ENCODE peak calls at places on chromosome 4, in ten cellular contexts. K, C, P, I, W, A, S, V, G and O are unnamed samples.

GRCh38 chr4:128501239-128501638 is 213.6 kb upstream of the PGRMC2 start:
- DNase-seq in P (no peak), I (no peak), V (no peak), A (no peak), W (no peak), C (no peak), K (no peak), S (peak), G (no peak), O (no peak)

GRCh38 chr4:146049802-146050201 is 111.2 kb upstream of the ZNF827 start:
- DNase-seq in V (no peak), P (no peak), A (no peak), S (no peak), C (no peak), I (peak), G (no peak), W (no peak), K (no peak), O (no peak)

GRCh38 chr4:138555584-138555983 is 313.4 kb upstream of the SLC7A11 start:
- DNase-seq in S (peak), K (no peak), I (no peak), A (no peak), G (peak), V (no peak), C (no peak), W (no peak), P (no peak), O (peak)

GRCh38 chr4:8676676-8677075 is 84.1 kb downstream of the CPZ start:
- DNase-seq in V (no peak), A (no peak), I (no peak), W (no peak), K (no peak), G (no peak), S (no peak), P (no peak), C (no peak), O (no peak)

GRCh38 chr4:6471303-6472007 is 959 bp downstream of the PPP2R2C start:
- DNase-seq in C (no peak), S (no peak), A (no peak), V (no peak), I (no peak), P (no peak), K (no peak), G (no peak), W (no peak), O (no peak)

GRCh38 chr4:139909036-139909435 is 243.4 kb downstream of the MGST2 start:
- DNase-seq in I (no peak), G (no peak), S (no peak), C (no peak), P (no peak), W (no peak), V (no peak), K (no peak), A (no peak), O (no peak)

GRCh38 chr4:188551156-188551555 is 411.9 kb downstream of the TRIML1 start:
- DNase-seq in K (no peak), W (no peak), C (peak), V (no peak), P (no peak), I (no peak), A (no peak), S (no peak), G (no peak), O (no peak)

GRCh38 chr4:38516194-38516593 is 147.8 kb upstream of the KLF3 start:
- DNase-seq in W (no peak), K (no peak), A (no peak), V (no peak), I (no peak), P (no peak), C (no peak), G (no peak), S (no peak), O (no peak)

GRCh38 chr4:55524844-55525571 is 21.7 kb downstream of the CLOCK start:
- DNase-seq in C (peak), P (no peak), V (no peak), W (no peak), A (no peak), I (no peak), S (no peak), G (peak), K (no peak), O (no peak)

GRCh38 chr4:54657556-54658313 is at the start of gene KIT:
- DNase-seq in C (peak), V (peak), K (no peak), P (no peak), G (peak), W (no peak), I (peak), A (peak), S (no peak), O (peak)

GRCh38 chr4:88070031-88070430 is 62.6 kb downstream of the PKD2 start:
- DNase-seq in V (no peak), A (no peak), S (no peak), W (no peak), C (no peak), K (no peak), G (no peak), P (no peak), I (no peak), O (no peak)

GRCh38 chr4:20395160-20395773 is 143.6 kb downstream of the SLIT2 start:
- DNase-seq in I (no peak), A (no peak), G (peak), V (no peak), W (no peak), P (no peak), C (peak), S (peak), K (peak), O (peak)

GRCh38 chr4:158008551-158009218 is 164.1 kb downstream of the GASK1B start:
- DNase-seq in K (no peak), P (peak), V (no peak), G (peak), A (no peak), I (no peak), S (no peak), C (peak), W (no peak), O (peak)

GRCh38 chr4:5992171-5993062 is 25.8 kb downstream of the C4orf50 start:
- DNase-seq in S (no peak), C (no peak), A (no peak), K (no peak), V (peak), W (no peak), G (no peak), P (no peak), I (no peak), O (no peak)

GRCh38 chr4:185016101-185016940 is 2.0 kb upstream of the HELT start:
- DNase-seq in K (no peak), P (no peak), S (no peak), A (no peak), I (no peak), W (no peak), V (no peak), C (no peak), G (no peak), O (no peak)

GRCh38 chr4:5747746-5748365 is 36.9 kb downstream of the EVC start:
- DNase-seq in W (no peak), A (no peak), V (no peak), G (peak), C (peak), I (no peak), K (peak), S (peak), P (peak), O (peak)

GRCh38 chr4:52716364-52717151 is 34.7 kb downstream of the ERVMER34-1 start:
- DNase-seq in K (no peak), G (no peak), W (no peak), P (no peak), V (no peak), A (no peak), S (no peak), I (no peak), C (no peak), O (no peak)

GRCh38 chr4:9971711-9972110 is 49.6 kb downstream of the SLC2A9 start:
- DNase-seq in W (no peak), S (no peak), C (no peak), K (no peak), A (no peak), P (no peak), V (no peak), G (no peak), I (no peak), O (no peak)

GRCh38 chr4:26839534-26839951 is 21.1 kb upstream of the STIM2 start:
- DNase-seq in S (peak), V (no peak), W (no peak), A (no peak), P (peak), K (peak), C (peak), I (no peak), G (peak), O (no peak)

GRCh38 chr4:102139932-102140331 is 205.3 kb downstream of the SLC39A8 start:
- DNase-seq in A (no peak), C (no peak), W (no peak), P (no peak), K (no peak), I (no peak), S (peak), G (no peak), V (no peak), O (no peak)

GRCh38 chr4:80322716-80323115 is 12.8 kb upstream of the CFAP299 start:
- DNase-seq in I (no peak), G (peak), S (peak), C (peak), P (no peak), A (no peak), K (no peak), V (no peak), W (no peak), O (peak)

GRCh38 chr4:38185406-38185805 is 225.2 kb downstream of the PTTG2 start:
- DNase-seq in W (no peak), V (no peak), P (no peak), A (no peak), S (no peak), C (no peak), I (no peak), G (no peak), K (no peak), O (no peak)

GRCh38 chr4:10526431-10527222 is 69.4 kb upstream of the ZNF518B start:
- DNase-seq in G (no peak), I (no peak), P (no peak), W (no peak), V (no peak), C (no peak), K (no peak), S (peak), A (no peak), O (no peak)

GRCh38 chr4:145722561-145722960 is 42.6 kb downstream of the C4orf51 start:
- DNase-seq in C (no peak), G (no peak), W (no peak), A (no peak), S (no peak), V (no peak), P (no peak), I (no peak), K (no peak), O (no peak)

GRCh38 chr4:168645933-168646768 is 149.3 kb downstream of the PALLD start:
- DNase-seq in I (no peak), P (peak), G (no peak), W (no peak), C (no peak), A (no peak), K (no peak), S (no peak), V (no peak), O (no peak)

GRCh38 chr4:72712997-72713396 is 144.0 kb upstream of the ADAMTS3 start:
- DNase-seq in C (no peak), P (no peak), I (no peak), S (no peak), V (no peak), K (no peak), G (no peak), W (no peak), A (no peak), O (peak)

GRCh38 chr4:84786478-84786877 is 180.0 kb downstream of the WDFY3 start:
- DNase-seq in S (no peak), P (no peak), W (no peak), A (no peak), C (no peak), K (no peak), G (no peak), V (no peak), I (no peak), O (no peak)

GRCh38 chr4:74544655-74545361 is 99.9 kb downstream of the AREG start:
- DNase-seq in G (no peak), W (no peak), P (no peak), S (no peak), C (no peak), V (no peak), K (no peak), I (no peak), A (no peak), O (no peak)

GRCh38 chr4:6668391-6668790 is 25.3 kb upstream of the S100P start:
- DNase-seq in V (no peak), G (no peak), P (no peak), I (no peak), K (no peak), C (peak), S (peak), W (no peak), A (no peak), O (peak)

GRCh38 chr4:82499705-82500104 is 62.1 kb downstream of the TMEM150C start:
- DNase-seq in C (no peak), P (no peak), V (no peak), I (no peak), K (no peak), W (no peak), S (no peak), G (no peak), A (no peak), O (no peak)

GRCh38 chr4:97587912-97588311 is 555.4 kb downstream of the STPG2 start:
- DNase-seq in G (no peak), P (no peak), S (peak), W (no peak), K (no peak), V (no peak), A (no peak), I (no peak), C (no peak), O (no peak)

GRCh38 chr4:185993328-185993973 is 75.5 kb upstream of the TLR3 start:
- DNase-seq in V (no peak), P (no peak), K (no peak), A (no peak), S (no peak), W (no peak), G (no peak), I (no peak), C (no peak), O (no peak)

GRCh38 chr4:37726666-37727065 is 40.5 kb upstream of the RELL1 start:
- DNase-seq in I (no peak), C (peak), P (no peak), V (no peak), W (no peak), K (no peak), S (no peak), G (peak), A (no peak), O (peak)

GRCh38 chr4:20773144-20773997 is 73.1 kb downstream of the PACRGL start:
- DNase-seq in W (no peak), S (peak), C (peak), K (peak), G (peak), A (peak), I (peak), P (no peak), V (no peak), O (peak)

GRCh38 chr4:52659722-52660261 is 691 bp upstream of the USP46 start:
- DNase-seq in I (peak), V (peak), K (no peak), S (peak), W (peak), G (peak), C (peak), A (peak), P (peak), O (peak)

GRCh38 chr4:71669291-71669690 is 114.6 kb downstream of the GC start:
- DNase-seq in V (no peak), I (no peak), K (no peak), P (no peak), W (no peak), G (no peak), S (no peak), A (no peak), C (no peak), O (no peak)

GRCh38 chr4:65502151-65502691 is 168.1 kb downstream of the EPHA5 start:
- DNase-seq in C (peak), I (no peak), A (no peak), W (no peak), K (no peak), S (peak), P (no peak), G (no peak), V (no peak), O (peak)

GRCh38 chr4:108762559-108763225 is at the start of gene ETNPPL:
- DNase-seq in K (no peak), I (no peak), P (peak), V (no peak), C (no peak), A (no peak), S (peak), G (peak), W (no peak), O (no peak)

GRCh38 chr4:102789317-102789717 is 28.5 kb upstream of the MANBA start:
- DNase-seq in W (no peak), P (no peak), A (no peak), V (no peak), I (no peak), G (peak), C (peak), K (peak), S (peak), O (peak)

DNA sequence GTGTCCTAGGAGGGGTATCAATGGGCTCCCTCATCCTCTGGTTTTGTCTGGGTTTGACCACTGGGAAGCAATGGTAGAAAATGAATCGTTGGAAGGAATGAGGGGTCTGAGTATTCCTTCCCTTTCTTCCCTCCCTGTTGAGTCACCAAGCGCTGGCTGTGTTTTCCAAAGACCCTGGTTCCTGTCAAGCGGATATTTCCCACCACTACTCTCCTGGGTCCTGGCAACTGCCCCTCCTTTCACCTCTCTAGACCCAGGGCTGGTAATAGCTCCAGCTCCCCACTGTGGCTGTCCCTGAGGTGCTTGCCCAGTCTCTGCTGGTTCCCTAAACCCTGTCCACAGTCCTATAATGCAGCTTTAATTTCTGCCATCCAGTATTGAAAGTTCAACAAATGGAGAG is 22.2 kb downstream of the SMIM43 start:
- DNase-seq in W (no peak), V (no peak), S (no peak), C (no peak), G (no peak), A (no peak), P (no peak), I (no peak), K (no peak), O (no peak)
- TF ChIP-seq CTCF in W (no peak), V (no peak), S (no peak), C (no peak), G (no peak), A (no peak), P (no peak), I (no peak), K (no peak), O (no peak)

GRCh38 chr4:42152507-42153504 is at the start of gene BEND4:
- DNase-seq in A (no peak), C (no peak), P (no peak), V (no peak), K (no peak), I (peak), W (no peak), S (no peak), G (no peak), O (no peak)
- TF ChIP-seq CTCF in A (no peak), C (no peak), P (no peak), V (no peak), K (no peak), I (peak), W (no peak), S (no peak), G (no peak), O (no peak)

GRCh38 chr4:134905061-134905460 is 703.5 kb upstream of the PABPC4L start:
- DNase-seq in C (no peak), G (no peak), V (no peak), P (no peak), W (no peak), S (peak), I (no peak), A (no peak), K (no peak), O (no peak)
- TF ChIP-seq CTCF in C (no peak), G (no peak), V (no peak), P (no peak), W (no peak), S (peak), I (no peak), A (no peak), K (no peak), O (no peak)

GRCh38 chr4:14592950-14593349 is 409.3 kb upstream of the CPEB2 start:
- DNase-seq in I (no peak), K (no peak), S (peak), V (no peak), A (no peak), P (no peak), C (no peak), G (no peak), W (no peak), O (no peak)

GRCh38 chr4:14596437-14596836 is 405.8 kb upstream of the CPEB2 start:
- DNase-seq in W (no peak), I (no peak), P (no peak), S (no peak), V (no peak), K (no peak), A (no peak), G (no peak), C (no peak), O (no peak)

GRCh38 chr4:14596904-14597303 is 405.4 kb upstream of the CPEB2 start:
- DNase-seq in P (no peak), C (no peak), K (no peak), I (no peak), A (no peak), S (peak), G (no peak), W (no peak), V (no peak), O (no peak)
- TF ChIP-seq CTCF in P (peak), C (no peak), K (no peak), I (no peak), A (no peak), S (peak), G (no peak), W (no peak), V (no peak), O (peak)

GRCh38 chr4:2166253-2166652 is 75.7 kb downstream of the HAUS3 start:
- DNase-seq in V (no peak), W (no peak), I (no peak), C (no peak), P (no peak), K (no peak), A (no peak), G (no peak), S (no peak), O (no peak)

GRCh38 chr4:2172161-2172560 is 69.8 kb downstream of the HAUS3 start:
- DNase-seq in P (no peak), A (no peak), I (no peak), W (no peak), G (no peak), C (no peak), S (no peak), V (no peak), K (no peak), O (no peak)

GRCh38 chr4:2172627-2173231 is 69.2 kb downstream of the HAUS3 start:
- DNase-seq in I (no peak), V (no peak), A (no peak), S (no peak), P (no peak), K (no peak), G (no peak), C (no peak), W (no peak), O (no peak)

GRCh38 chr4:2165391-2165790 is 76.5 kb downstream of the HAUS3 start:
- DNase-seq in I (no peak), W (no peak), A (no peak), G (no peak), K (no peak), V (no peak), S (no peak), C (no peak), P (no peak), O (no peak)

DNA sequence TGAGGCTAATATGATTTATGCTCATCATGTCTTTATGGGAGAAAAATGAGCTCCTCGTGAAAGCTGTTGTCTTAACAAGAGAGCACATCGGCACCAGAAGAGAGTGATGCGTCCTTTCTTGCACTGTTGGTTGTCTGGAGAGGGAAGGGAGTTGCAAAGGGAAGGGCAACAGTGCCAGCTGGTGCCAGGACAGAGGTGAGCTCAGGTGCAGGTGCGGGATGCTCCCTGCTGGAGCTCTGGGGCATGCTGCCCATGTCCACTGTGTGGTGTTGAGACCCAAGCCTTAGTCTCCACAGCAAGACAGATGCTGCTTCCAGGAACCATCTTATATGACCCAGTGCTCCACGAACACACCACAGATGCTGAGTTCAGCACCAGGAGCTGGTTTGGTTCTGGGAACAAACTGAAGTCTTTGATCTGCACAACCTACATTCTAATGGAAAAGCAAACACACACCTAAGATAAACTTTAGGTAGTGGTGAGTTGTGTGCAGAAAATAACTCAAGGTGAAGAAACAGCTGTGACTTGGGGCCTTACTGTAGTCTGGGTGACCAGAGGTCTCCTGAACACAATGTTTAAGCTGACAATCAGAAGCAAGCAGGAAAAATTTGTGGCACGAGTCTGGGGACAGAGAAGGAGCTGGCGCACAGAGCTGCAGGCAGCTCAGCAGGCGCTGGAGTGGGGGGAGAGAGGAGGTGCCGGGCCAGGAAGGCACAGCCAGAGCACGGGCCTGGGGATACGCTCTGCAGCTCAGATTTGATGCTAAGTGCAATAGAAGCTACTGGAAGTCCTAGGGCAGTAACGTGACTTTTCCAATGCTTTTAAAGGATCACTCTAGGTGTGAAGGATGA is 73.2 kb downstream of the HAUS3 start:
- DNase-seq in W (no peak), P (no peak), C (no peak), V (no peak), I (no peak), K (no peak), G (no peak), A (no peak), S (peak), O (no peak)
- TF ChIP-seq CTCF in W (no peak), P (no peak), C (no peak), V (no peak), I (no peak), K (no peak), G (no peak), A (no peak), S (peak), O (no peak)

GRCh38 chr4:177108708-177109107 is 201.0 kb upstream of the NEIL3 start:
- DNase-seq in S (peak), G (peak), I (no peak), C (peak), V (no peak), P (no peak), W (no peak), A (no peak), K (no peak), O (peak)
- TF ChIP-seq CTCF in S (peak), G (peak), I (peak), C (peak), V (no peak), P (no peak), W (peak), A (peak), K (peak), O (peak)